ENCODE peak calls at places on chromosomes 7 and 10, in nine cellular contexts. A is psoas muscle; H is cardiac muscle cell; P is CD8-positive, alpha-beta memory T cell; E is neural progenitor cell; J is mesendoderm; K is body of pancreas; Z is neuronal stem cell; C is pancreas. W is an unnamed sample.

GRCh38 chr7:134130124-134130523 is 3.0 kb downstream of the LRGUK start:
- DNase-seq in A (no peak), H (no peak), P (no peak), E (peak; percentile 29), J (peak; percentile 25), K (no peak), Z (no peak), C (no peak), W (no peak)

GRCh38 chr10:31087855-31088254 is 56.2 kb upstream of the ZNF438 start:
- DNase-seq in A (no peak), H (no peak), P (no peak), E (peak; percentile 53), J (no peak), K (no peak), Z (no peak), C (no peak), W (no peak)

GRCh38 chr7:55491346-55491745 is 81.0 kb downstream of the VOPP1 start:
- DNase-seq in A (no peak), H (no peak), P (no peak), E (no peak), J (no peak), K (no peak), Z (no peak), C (no peak), W (no peak)

GRCh38 chr10:115335366-115335765 is 242.2 kb downstream of the ATRNL1 start:
- DNase-seq in A (no peak), H (no peak), P (no peak), E (no peak), J (no peak), K (no peak), Z (no peak), C (no peak), W (no peak)

GRCh38 chr7:25929448-25929847 is 222.6 kb upstream of the NFE2L3 start:
- DNase-seq in A (no peak), H (no peak), P (no peak), E (no peak), J (no peak), K (no peak), Z (no peak), C (no peak), W (no peak)

GRCh38 chr7:68258569-68258968 is 1261.9 kb downstream of the TYW1 start:
- DNase-seq in A (no peak), H (no peak), P (no peak), E (peak; percentile 17), J (no peak), K (no peak), Z (no peak), C (no peak), W (no peak)

GRCh38 chr7:158858592-158859503 is 2.5 kb downstream of the DYNC2I1 start:
- DNase-seq in A (no peak), H (peak; percentile 24), P (no peak), E (peak; percentile 78), J (peak; percentile 87), K (no peak), Z (peak; percentile 60), C (no peak), W (no peak)

GRCh38 chr10:70849582-70850016 is 33.9 kb downstream of the SGPL1 start:
- DNase-seq in A (no peak), H (no peak), P (no peak), E (no peak), J (no peak), K (no peak), Z (no peak), C (no peak), W (no peak)

GRCh38 chr7:156456503-156457115 is 184.0 kb upstream of the RNF32 start:
- DNase-seq in A (no peak), H (no peak), P (no peak), E (no peak), J (peak; percentile 36), K (peak; percentile 36), Z (no peak), C (no peak), W (peak; percentile 51)

GRCh38 chr10:79050896-79051555 is 17.7 kb upstream of the ZMIZ1 start:
- DNase-seq in A (peak; percentile 51), H (no peak), P (no peak), E (no peak), J (peak; percentile 60), K (peak; percentile 70), Z (no peak), C (peak; percentile 19), W (peak; percentile 45)

GRCh38 chr7:16114633-16115032 is 306.7 kb downstream of the CRPPA start:
- DNase-seq in A (no peak), H (no peak), P (no peak), E (no peak), J (peak; percentile 37), K (no peak), Z (no peak), C (no peak), W (no peak)

GRCh38 chr7:38512704-38513103 is 118.5 kb downstream of the AMPH start:
- DNase-seq in A (no peak), H (peak; percentile 40), P (no peak), E (no peak), J (peak; percentile 16), K (no peak), Z (no peak), C (no peak), W (no peak)

GRCh38 chr10:65194131-65194530 is 1672.9 kb downstream of the REEP3 start:
- DNase-seq in A (no peak), H (no peak), P (no peak), E (no peak), J (peak; percentile 58), K (no peak), Z (no peak), C (no peak), W (no peak)

GRCh38 chr10:12768156-12768731 is 233.3 kb downstream of the CCDC3 start:
- DNase-seq in A (no peak), H (no peak), P (no peak), E (peak; percentile 41), J (peak; percentile 54), K (no peak), Z (no peak), C (no peak), W (no peak)

GRCh38 chr7:142556745-142557144 is 192.5 kb upstream of the PRSS1 start:
- DNase-seq in A (peak; percentile 81), H (peak; percentile 14), P (no peak), E (no peak), J (peak; percentile 96), K (peak; percentile 78), Z (no peak), C (no peak), W (no peak)

GRCh38 chr10:1968257-1969025 is 231.1 kb upstream of the ADARB2 start:
- DNase-seq in A (no peak), H (no peak), P (no peak), E (no peak), J (no peak), K (no peak), Z (no peak), C (no peak), W (no peak)

GRCh38 chr10:12481956-12482355 is 132.6 kb downstream of the CAMK1D start:
- DNase-seq in A (no peak), H (no peak), P (no peak), E (peak; percentile 63), J (no peak), K (no peak), Z (no peak), C (no peak), W (no peak)

GRCh38 chr7:37054631-37055300 is 330.5 kb upstream of the AOAH start:
- DNase-seq in A (no peak), H (no peak), P (no peak), E (no peak), J (no peak), K (no peak), Z (no peak), C (no peak), W (no peak)

GRCh38 chr7:12212051-12212485 is 974 bp downstream of the TMEM106B start:
- DNase-seq in A (no peak), H (peak; percentile 68), P (no peak), E (peak; percentile 43), J (peak; percentile 46), K (no peak), Z (no peak), C (no peak), W (peak; percentile 12)

GRCh38 chr7:107939472-107940145 is 48.6 kb downstream of the DLD start:
- DNase-seq in A (peak; percentile 62), H (no peak), P (no peak), E (no peak), J (no peak), K (peak; percentile 25), Z (no peak), C (no peak), W (no peak)

GRCh38 chr7:107940951-107941350 is 50.0 kb downstream of the DLD start:
- DNase-seq in A (no peak), H (no peak), P (no peak), E (no peak), J (no peak), K (no peak), Z (no peak), C (no peak), W (no peak)

GRCh38 chr7:107937514-107937913 is 46.5 kb downstream of the DLD start:
- DNase-seq in A (no peak), H (no peak), P (no peak), E (no peak), J (no peak), K (no peak), Z (no peak), C (no peak), W (no peak)

GRCh38 chr7:107940146-107940489 is 49.1 kb downstream of the DLD start:
- DNase-seq in A (no peak), H (no peak), P (no peak), E (no peak), J (no peak), K (no peak), Z (no peak), C (no peak), W (no peak)

GRCh38 chr7:107938448-107939250 is 47.7 kb downstream of the DLD start:
- DNase-seq in A (no peak), H (no peak), P (no peak), E (no peak), J (no peak), K (no peak), Z (no peak), C (no peak), W (no peak)
- H3K4me1 ChIP-seq in A (peaks cover 30% of the 10 kb centered on the region), H (peaks cover 1% of the 10 kb centered on the region), P (no peaks in the 10 kb centered on the region), E (peaks cover 28% of the 10 kb centered on the region), J (no peaks in the 10 kb centered on the region), K (no peaks in the 10 kb centered on the region), Z (peaks cover 12% of the 10 kb centered on the region), C (no peaks in the 10 kb centered on the region), W (no peaks in the 10 kb centered on the region)

GRCh38 chr7:108455524-108455832 is 758 bp downstream of the NRCAM start:
- DNase-seq in A (no peak), H (no peak), P (no peak), E (no peak), J (no peak), K (no peak), Z (no peak), C (peak; percentile 86), W (no peak)
- H3K4me3 ChIP-seq in A (peak overlapping the region; percentile 63), H (peak overlapping the region; percentile 34), P (no peak overlapping the region), E (peak overlapping the region; percentile 88), J (peak overlapping the region; percentile 48), K (peak overlapping the region; percentile 81), Z (peak overlapping the region; percentile 76), C (peak overlapping the region; percentile 56), W (no peak overlapping the region)

GRCh38 chr7:139838276-139838675 is 9.2 kb downstream of the TBXAS1 start:
- DNase-seq in A (no peak), H (no peak), P (no peak), E (no peak), J (no peak), K (no peak), Z (no peak), C (no peak), W (no peak)
- H3K4me1 ChIP-seq in A (no peaks in the 10 kb centered on the region), H (no peaks in the 10 kb centered on the region), P (no peaks in the 10 kb centered on the region), E (peaks cover 10% of the 10 kb centered on the region), J (peaks cover 2% of the 10 kb centered on the region), K (no peaks in the 10 kb centered on the region), Z (peaks cover 3% of the 10 kb centered on the region), C (no peaks in the 10 kb centered on the region), W (no peaks in the 10 kb centered on the region)

GRCh38 chr7:52088008-52088787 is 771.6 kb upstream of the COBL start:
- DNase-seq in A (no peak), H (peak; percentile 61), P (no peak), E (peak; percentile 91), J (peak; percentile 92), K (no peak), Z (peak; percentile 66), C (peak; percentile 36), W (no peak)
- H3K4me3 ChIP-seq in A (peak overlapping the region; percentile 28), H (peak overlapping the region; percentile 11), P (no peak overlapping the region), E (peak overlapping the region; percentile 41), J (peak overlapping the region; percentile 5), K (no peak overlapping the region), Z (no peak overlapping the region), C (no peak overlapping the region), W (no peak overlapping the region)

W was measured in mucosa of descending colon.